ENCODE peak calls at places on chromosome X, in four cellular contexts. A is AG09309, O is GM12864, N is cardiac muscle cell. B is an unnamed sample.
A peak's percentile ranks its signal among the peaks of the same experiment; 100 is the strongest.

GRCh38 chrX:771536-771935 is 140.9 kb downstream of the SHOX start:
- DNase-seq in A (no peak), O (no peak), N (no peak), B (no peak)

GRCh38 chrX:43349363-43349762 is 306.7 kb upstream of the MAOA start:
- DNase-seq in A (no peak), O (peak; percentile 22), N (peak; percentile 28), B (no peak)

GRCh38 chrX:55908685-55909212 is 191.2 kb downstream of the RRAGB start:
- DNase-seq in A (no peak), O (no peak), N (peak; percentile 5), B (no peak)

GRCh38 chrX:154712781-154713391 is 38.0 kb downstream of the GAB3 start:
- DNase-seq in A (no peak), O (peak; percentile 66), N (peak; percentile 64), B (no peak)

GRCh38 chrX:20412871-20413486 is 146.3 kb upstream of the RPS6KA3 start:
- DNase-seq in A (no peak), O (peak; percentile 40), N (no peak), B (no peak)

GRCh38 chrX:154535892-154536291 is 10.8 kb downstream of the G6PD start:
- DNase-seq in A (no peak), O (no peak), N (no peak), B (no peak)

GRCh38 chrX:55206152-55206941 is 13.8 kb upstream of the PAGE5 start:
- DNase-seq in A (no peak), O (no peak), N (no peak), B (no peak)

GRCh38 chrX:30920271-30920670 is 31.2 kb upstream of the TAB3 start:
- DNase-seq in A (no peak), O (no peak), N (no peak), B (no peak)

GRCh38 chrX:72314242-72314641 is 8.5 kb upstream of the CITED1 start:
- DNase-seq in A (no peak), O (no peak), N (no peak), B (no peak)

GRCh38 chrX:776061-776460 is 145.5 kb downstream of the SHOX start:
- DNase-seq in A (no peak), O (no peak), N (no peak), B (no peak)

GRCh38 chrX:65689377-65689776 is 21.9 kb downstream of the MSN start:
- DNase-seq in A (no peak), O (no peak), N (no peak), B (no peak)

GRCh38 chrX:26373829-26374228 is 157.9 kb downstream of the MAGEB5 start:
- DNase-seq in A (no peak), O (no peak), N (no peak), B (no peak)

DNA sequence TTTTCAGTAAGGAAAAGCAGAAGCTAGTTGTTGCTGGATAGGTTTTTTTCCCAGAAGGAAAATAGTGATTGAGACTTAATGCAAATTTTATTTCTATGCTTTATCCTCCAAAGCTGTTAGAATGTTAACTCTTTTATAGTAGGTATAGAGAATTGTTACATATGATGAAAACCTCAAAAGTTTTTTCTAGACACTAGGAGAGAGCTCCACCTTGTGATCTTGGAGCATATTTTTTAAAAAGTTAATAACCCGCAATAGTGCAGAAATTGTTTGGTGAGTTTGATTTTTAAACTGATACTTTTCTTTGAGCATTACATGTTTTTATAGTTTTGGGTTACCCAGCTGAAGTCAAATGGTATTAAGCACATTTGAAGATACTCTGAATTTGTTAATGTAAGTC is 56.5 kb downstream of the STAG2 start:
- DNase-seq in A (no peak), O (no peak), N (no peak), B (no peak)
- TF ChIP-seq CTCF in A (peak; percentile 20), O (no peak), N (peak; percentile 9), B (no peak)

GRCh38 chrX:53440631-53441517 is 6.7 kb upstream of the HSD17B10 start:
- DNase-seq in A (no peak), O (no peak), N (peak; percentile 55), B (no peak)

GRCh38 chrX:53440101-53440500 is 5.9 kb upstream of the HSD17B10 start:
- DNase-seq in A (no peak), O (no peak), N (no peak), B (no peak)

GRCh38 chrX:53438832-53439230 is 4.7 kb upstream of the HSD17B10 start:
- DNase-seq in A (no peak), O (no peak), N (no peak), B (no peak)

GRCh38 chrX:53442322-53442631 is 8.1 kb upstream of the HSD17B10 start:
- DNase-seq in A (no peak), O (no peak), N (no peak), B (no peak)

GRCh38 chrX:53441531-53442321 is 7.6 kb upstream of the HSD17B10 start:
- DNase-seq in A (no peak), O (no peak), N (peak; percentile 74), B (no peak)
- TF ChIP-seq CTCF in A (no peak), O (no peak), N (no peak), B (no peak)

GRCh38 chrX:115408736-115409390 is 119.3 kb downstream of the LUZP4 start:
- DNase-seq in A (peak; percentile 23), O (no peak), N (peak; percentile 78), B (no peak)

GRCh38 chrX:115409551-115409950 is 120.0 kb downstream of the LUZP4 start:
- DNase-seq in A (no peak), O (no peak), N (peak; percentile 69), B (no peak)

GRCh38 chrX:115419094-115419493 is 129.6 kb downstream of the LUZP4 start:
- DNase-seq in A (no peak), O (no peak), N (peak; percentile 31), B (no peak)

GRCh38 chrX:115410731-115411435 is 121.4 kb downstream of the LUZP4 start:
- DNase-seq in A (no peak), O (no peak), N (peak; percentile 43), B (no peak)

DNA sequence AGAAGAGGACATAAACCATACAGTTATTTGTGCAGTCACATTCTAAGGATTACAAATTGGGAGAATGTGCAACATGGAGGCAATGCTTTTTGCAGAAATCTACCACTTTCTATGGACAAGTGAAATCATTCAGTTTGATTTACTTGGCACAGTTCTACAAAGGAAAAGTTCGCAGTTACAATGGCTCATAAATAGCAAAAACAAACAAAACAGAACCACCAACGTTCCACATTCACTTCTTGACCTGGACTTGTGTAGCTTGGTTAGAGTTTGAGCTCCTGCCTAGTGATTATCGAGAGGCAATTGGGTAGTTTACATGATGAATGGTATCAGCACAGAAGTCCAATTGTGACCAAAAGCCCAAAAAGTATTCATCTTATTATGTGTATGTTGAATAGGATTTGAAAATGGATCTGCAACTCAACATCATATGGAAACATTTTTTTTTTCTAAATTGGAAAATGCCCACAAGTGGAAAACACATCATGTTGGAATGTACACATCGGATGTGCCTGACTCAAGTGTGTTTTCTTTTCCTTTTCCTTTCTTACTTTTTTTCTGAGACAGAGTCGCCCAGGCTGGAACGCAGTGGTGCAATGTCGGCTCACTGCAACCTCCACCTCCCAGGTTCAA is 123.8 kb downstream of the LUZP4 start:
- DNase-seq in A (no peak), O (no peak), N (no peak), B (no peak)
- TF ChIP-seq CTCF in A (no peak), O (no peak), N (no peak), B (no peak)

GRCh38 chrX:134524181-134524580 is 64.2 kb downstream of the HPRT1 start:
- DNase-seq in A (no peak), O (no peak), N (no peak), B (no peak)
- TF ChIP-seq CTCF in A (no peak), O (no peak), N (no peak), B (no peak)

GRCh38 chrX:17744896-17745523 is 7.7 kb downstream of the SCML1 start:
- DNase-seq in A (no peak), O (no peak), N (peak; percentile 9), B (no peak)
- TF ChIP-seq CTCF in A (peak; percentile 29), O (no peak), N (peak; percentile 20), B (peak; percentile 26)

GRCh38 chrX:152639426-152639825 is 1.7 kb downstream of the GABRQ start:
- DNase-seq in A (no peak), O (no peak), N (no peak), B (no peak)

GRCh38 chrX:152637649-152638442 is at the start of gene GABRQ:
- DNase-seq in A (no peak), O (no peak), N (peak; percentile 45), B (no peak)

GRCh38 chrX:152638443-152638904 is 779 bp downstream of the GABRQ start:
- DNase-seq in A (no peak), O (no peak), N (no peak), B (no peak)

GRCh38 chrX:152632445-152633097 is 5.1 kb upstream of the GABRQ start:
- DNase-seq in A (peak; percentile 3), O (no peak), N (peak; percentile 49), B (no peak)

GRCh38 chrX:152635941-152636340 is 1.8 kb upstream of the GABRQ start:
- DNase-seq in A (peak; percentile 35), O (no peak), N (peak; percentile 73), B (no peak)
- TF ChIP-seq CTCF in A (peak; percentile 75), O (peak; percentile 45), N (peak; percentile 61), B (peak; percentile 49)

GRCh38 chrX:129782706-129783105 is 3.0 kb downstream of the SASH3 start:
- DNase-seq in A (no peak), O (no peak), N (no peak), B (no peak)

GRCh38 chrX:129780441-129781105 is 824 bp downstream of the SASH3 start:
- DNase-seq in A (no peak), O (no peak), N (no peak), B (no peak)

GRCh38 chrX:129781134-129782014 is 1.6 kb downstream of the SASH3 start:
- DNase-seq in A (no peak), O (peak; percentile 87), N (no peak), B (no peak)

GRCh38 chrX:129783176-129783776 is 3.5 kb downstream of the SASH3 start:
- DNase-seq in A (no peak), O (no peak), N (no peak), B (no peak)

DNA sequence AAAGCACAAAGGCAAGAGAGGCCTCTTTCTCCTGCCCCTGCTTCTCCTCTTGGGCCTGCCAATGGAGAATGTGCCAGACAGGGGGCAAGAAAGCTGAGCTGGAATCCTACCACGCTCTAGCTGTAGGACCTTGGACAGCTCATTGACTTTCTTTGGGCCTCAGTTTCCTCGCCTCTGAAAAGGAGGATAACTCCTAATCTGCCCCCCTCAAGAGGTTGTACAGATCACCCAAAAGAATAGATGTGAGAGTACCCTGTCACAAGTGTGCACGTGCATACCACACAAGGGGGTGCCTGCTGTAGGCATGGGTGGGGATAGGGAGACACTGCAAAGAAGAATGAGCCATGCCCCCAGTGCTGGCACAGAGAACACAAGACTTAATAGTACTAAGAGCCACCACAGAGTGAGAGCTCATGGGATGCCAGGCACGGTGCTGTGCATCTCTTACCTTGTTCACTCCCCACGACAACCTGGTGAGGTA is 2.3 kb downstream of the SASH3 start:
- DNase-seq in A (no peak), O (no peak), N (no peak), B (no peak)
- TF ChIP-seq CTCF in A (no peak), O (no peak), N (no peak), B (no peak)

DNA sequence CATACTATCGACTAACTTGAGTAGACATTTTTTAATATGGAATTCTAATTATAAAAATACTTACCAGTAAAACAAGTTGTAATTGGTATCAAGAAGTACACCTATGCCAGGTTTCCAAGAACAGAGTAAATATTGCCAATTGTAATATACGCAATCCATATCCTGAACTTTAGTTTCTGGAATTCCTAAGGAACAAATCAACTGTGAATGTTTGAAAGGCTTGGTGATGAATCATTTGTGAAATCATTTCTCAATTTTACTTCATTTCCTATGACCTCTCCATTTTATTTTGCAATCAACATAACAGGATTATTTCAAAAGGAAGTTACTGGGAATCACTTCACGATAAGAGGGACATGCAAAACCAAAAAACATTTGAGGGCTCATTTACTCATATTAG is 3.7 kb downstream of the IL13RA2 start:
- DNase-seq in A (no peak), O (no peak), N (peak; percentile 68), B (no peak)
- TF ChIP-seq CTCF in A (no peak), O (no peak), N (no peak), B (no peak)

B was measured in kidney epithelial cell.